ENCODE peak calls at places on chromosomes 16 and 17, in six cellular contexts. B is A673, A is left ventricle myocardium inferior, I is esophagus squamous epithelium, W is esophagus muscularis mucosa, N is gastrocnemius medialis. R is an unnamed sample. For H3K4me1, the result is how much of the 10 kb centered on the place peaks cover.

GRCh38 chr16:20409398-20410152 is at the start of gene ACSM5:
- DNase-seq in B (no peak), A (peak), I (no peak), W (no peak), N (peak), R (no peak)

GRCh38 chr17:3669548-3669947 is 936 bp downstream of the EMC6 start:
- DNase-seq in B (peak), A (no peak), I (no peak), W (no peak), N (no peak), R (no peak)

GRCh38 chr17:57284583-57284982 is 28.3 kb downstream of the MSI2 start:
- DNase-seq in B (no peak), A (no peak), I (no peak), W (no peak), N (no peak), R (no peak)

GRCh38 chr17:2707721-2708584 is 3.6 kb downstream of the CLUH start:
- DNase-seq in B (no peak), A (peak), I (no peak), W (no peak), N (peak), R (no peak)

GRCh38 chr17:44501866-44502265 is 1.3 kb downstream of the GPATCH8 start:
- DNase-seq in B (no peak), A (no peak), I (no peak), W (no peak), N (no peak), R (peak)

GRCh38 chr17:63698381-63698885 is 1.5 kb downstream of the LIMD2 start:
- DNase-seq in B (no peak), A (no peak), I (no peak), W (no peak), N (no peak), R (no peak)

GRCh38 chr16:1256874-1257322 is 1.0 kb downstream of the TPSD1 start:
- DNase-seq in B (no peak), A (no peak), I (no peak), W (no peak), N (no peak), R (no peak)

GRCh38 chr17:18028684-18029540 is 10.1 kb downstream of the ATPAF2 start:
- DNase-seq in B (peak), A (no peak), I (no peak), W (no peak), N (no peak), R (no peak)

GRCh38 chr17:15143524-15143923 is 121.6 kb downstream of the PMP22 start:
- DNase-seq in B (no peak), A (no peak), I (no peak), W (peak), N (no peak), R (no peak)

GRCh38 chr17:28145348-28145747 is 102.9 kb downstream of the NLK start:
- DNase-seq in B (peak), A (no peak), I (no peak), W (no peak), N (no peak), R (no peak)

GRCh38 chr17:46044286-46044928 is 45.4 kb downstream of the STH start:
- DNase-seq in B (peak), A (no peak), I (no peak), W (no peak), N (peak), R (peak)

GRCh38 chr16:57481421-57481820 is 4.9 kb downstream of the DOK4 start:
- DNase-seq in B (no peak), A (no peak), I (no peak), W (no peak), N (no peak), R (no peak)

GRCh38 chr17:43845772-43846171 is 1.2 kb upstream of the CD300LG start:
- DNase-seq in B (no peak), A (no peak), I (no peak), W (no peak), N (no peak), R (no peak)

GRCh38 chr17:49521521-49522185 is 26.6 kb downstream of the NGFR start:
- DNase-seq in B (no peak), A (no peak), I (no peak), W (no peak), N (no peak), R (no peak)

GRCh38 chr17:7862692-7863437 is 5.1 kb downstream of the CYB5D1 start:
- DNase-seq in B (peak), A (peak), I (no peak), W (no peak), N (no peak), R (no peak)

GRCh38 chr17:80362428-80363119 is 52.4 kb upstream of the ENDOV start:
- DNase-seq in B (no peak), A (peak), I (no peak), W (no peak), N (no peak), R (no peak)

DNA sequence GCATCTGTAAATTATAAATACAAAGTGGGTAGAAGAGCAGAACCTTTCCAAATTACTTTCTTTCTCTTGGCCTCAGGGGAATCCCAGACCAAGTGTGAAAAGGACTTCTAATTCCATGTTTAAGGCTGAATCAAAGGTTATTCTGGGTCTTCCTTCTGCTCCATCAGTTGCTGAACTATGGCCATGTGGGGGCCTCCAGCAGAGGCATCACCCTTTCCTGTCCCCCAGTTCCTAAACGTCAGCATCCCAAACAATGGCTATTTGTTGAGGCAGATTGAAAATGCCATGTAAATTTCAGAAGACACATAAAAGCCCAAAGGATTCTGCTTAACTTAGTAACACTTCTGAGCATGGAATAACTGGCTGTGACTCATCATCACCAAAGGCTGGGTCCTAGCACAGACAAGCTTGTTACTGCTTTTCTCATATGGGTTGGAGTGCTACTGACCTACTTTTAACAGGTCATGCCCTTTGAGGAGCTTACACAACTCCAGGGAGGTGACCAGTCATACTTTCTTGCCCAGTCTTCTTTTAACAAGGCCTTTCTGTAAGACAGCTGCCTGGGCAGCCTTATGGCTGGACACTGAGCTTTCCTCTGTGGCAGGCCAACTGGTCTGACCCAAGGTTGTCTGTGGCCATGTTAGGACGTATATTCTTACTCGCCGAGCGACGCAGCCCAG is 154.8 kb downstream of the VPS53 start:
- DNase-seq in B (no peak), A (peak), I (no peak), W (no peak), N (peak), R (no peak)
- H3K27ac ChIP-seq in B (no peak), A (peak), I (peak), W (peak), N (peak), R (peak)

DNA sequence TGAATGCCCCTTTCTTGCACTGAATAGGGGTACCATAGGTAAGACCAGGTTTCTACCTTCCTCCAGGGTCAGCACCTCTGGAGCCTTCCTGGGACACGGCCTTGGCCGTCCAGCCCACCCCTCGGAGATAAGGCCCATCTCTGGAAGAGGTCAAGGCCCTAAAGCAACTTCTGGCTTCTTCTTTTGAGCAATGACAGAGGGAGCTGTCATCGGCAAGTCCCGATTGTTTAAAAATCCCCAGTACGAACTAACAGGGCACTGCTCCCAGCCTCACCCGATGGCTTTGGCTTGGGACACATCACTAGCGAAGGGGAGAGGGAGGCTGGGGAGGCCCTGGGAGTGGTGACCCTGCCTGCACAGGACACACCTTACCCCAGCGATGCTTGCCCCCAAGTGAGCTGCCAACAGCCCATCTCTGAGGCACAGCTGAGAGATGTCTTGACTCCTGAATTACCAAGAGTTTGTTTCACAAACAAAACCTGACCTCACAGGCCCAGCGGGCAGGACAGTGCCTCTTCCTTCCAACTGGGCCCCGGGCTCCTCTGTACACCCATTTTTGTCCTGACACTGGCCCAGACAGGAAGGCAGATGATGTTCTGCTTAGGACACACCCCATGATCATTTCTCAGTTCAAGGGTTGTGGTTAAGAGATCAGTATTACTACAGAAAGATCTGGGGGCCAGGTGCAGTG is 4.8 kb downstream of the SYNGR2 start:
- DNase-seq in B (no peak), A (no peak), I (no peak), W (no peak), N (peak), R (no peak)
- H3K4me1 ChIP-seq in B (under half), A (half or more), I (half or more), W (half or more), N (half or more), R (under half)

DNA sequence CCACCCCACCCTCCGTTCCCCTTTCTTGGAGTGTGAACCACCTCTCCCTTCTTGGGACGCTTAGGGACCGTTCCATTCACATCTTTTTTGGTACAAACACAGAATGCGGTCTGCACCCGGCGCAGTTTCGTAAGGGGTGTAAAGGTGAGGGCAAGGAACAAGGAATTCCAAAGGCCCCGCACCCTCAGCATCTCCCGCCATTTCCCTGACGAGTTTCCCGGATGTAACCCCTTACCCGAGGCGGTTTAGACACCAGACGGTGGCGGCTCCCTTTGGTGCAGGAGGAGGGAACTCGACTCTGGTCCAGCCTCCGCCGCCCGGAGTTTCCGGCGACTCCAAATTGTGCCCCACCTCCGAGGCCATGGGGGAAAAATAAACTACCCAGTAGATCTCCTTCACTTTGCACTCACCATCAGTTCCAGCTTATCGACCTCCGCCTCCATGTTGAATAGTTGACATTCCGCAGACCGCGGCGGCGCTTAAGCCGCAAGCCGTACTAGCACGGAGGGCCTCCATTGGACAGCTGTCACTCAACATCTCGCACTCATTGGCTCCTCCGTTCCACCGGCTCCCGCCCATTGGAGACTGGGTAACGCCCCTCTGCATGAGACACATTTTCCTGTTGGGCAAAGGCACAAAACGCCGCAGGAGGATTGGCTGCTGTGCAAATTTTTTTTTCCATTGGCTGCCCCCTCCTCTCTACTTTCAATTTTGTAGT is at the start of gene SKA2:
- DNase-seq in B (no peak), A (peak), I (peak), W (peak), N (no peak), R (no peak)
- H3K27ac ChIP-seq in B (peak), A (peak), I (peak), W (peak), N (peak), R (peak)

DNA sequence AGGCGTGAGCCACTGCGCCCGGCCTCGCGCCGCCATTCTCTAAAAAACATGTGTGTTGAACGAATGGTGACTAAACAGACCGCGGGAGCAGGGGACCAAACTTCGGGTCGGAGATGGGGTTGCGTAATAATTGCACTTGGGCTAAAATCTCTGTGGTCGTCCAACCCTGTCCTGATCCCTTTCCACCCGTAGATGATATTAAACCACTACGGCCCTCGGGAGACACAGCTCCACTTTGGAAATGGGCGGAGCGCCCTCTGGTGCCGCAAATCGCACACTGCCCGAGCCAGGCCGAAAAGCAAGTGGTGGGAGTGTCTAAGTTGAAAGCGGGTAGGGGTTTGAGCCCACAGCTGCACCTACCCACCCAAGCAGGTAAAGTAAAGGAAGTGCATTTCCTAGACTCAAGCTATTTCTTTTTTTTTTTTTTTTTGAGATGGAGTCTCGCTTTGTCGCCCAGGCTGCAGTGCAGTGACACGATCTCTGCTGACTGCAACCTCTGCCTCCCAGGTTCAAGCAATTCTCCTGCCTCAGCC is 17.0 kb downstream of the CAVIN1 start:
- DNase-seq in B (peak), A (peak), I (no peak), W (peak), N (peak), R (peak)
- H3K4me1 ChIP-seq in B (under half), A (half or more), I (half or more), W (half or more), N (half or more), R (under half)

DNA sequence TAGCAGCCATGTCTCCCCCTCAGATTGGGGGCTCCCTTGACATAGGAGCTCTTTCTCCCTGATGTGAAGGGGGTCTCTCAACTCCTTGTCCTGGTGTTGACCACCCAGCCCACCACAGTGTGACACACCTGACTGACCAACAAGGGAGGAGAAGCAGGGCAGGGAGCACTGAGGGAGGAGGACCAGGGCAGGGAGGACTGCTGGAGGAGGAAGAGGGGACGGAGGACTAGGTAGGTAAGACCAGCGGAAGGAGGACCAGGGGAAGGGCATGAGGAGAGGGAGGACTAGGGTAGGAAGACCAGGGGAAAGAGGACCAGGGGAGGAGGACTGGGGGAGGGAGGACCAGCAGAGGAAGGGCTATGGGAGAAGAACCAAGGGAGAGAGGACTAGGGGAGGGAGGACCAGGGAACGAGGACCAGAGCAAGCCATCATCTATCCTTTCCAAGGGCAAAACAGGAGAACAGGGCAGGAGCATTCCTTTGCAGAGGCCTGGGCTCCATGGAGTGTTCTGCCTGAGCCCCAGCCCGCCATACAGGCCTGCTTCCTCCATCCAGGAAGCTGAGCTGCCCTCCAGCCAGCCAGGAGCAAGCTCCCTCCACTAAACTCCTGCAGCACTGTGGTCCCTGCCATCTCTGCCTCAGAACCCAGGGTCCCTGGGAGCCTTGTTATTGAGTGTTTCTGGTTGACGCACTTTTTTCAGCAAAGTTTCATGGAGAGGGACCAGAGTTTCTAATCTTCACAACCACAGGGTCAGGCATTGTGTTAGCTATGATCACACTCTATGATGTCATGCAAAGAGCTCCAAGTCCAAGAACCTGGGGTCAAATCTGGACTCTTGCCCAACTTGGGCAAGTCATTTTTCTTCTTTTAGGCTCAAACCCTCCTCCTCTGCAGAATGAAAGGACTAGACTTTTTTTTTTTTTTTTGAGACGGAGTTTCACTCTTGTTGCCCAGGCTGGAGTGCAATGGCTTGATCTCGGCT is 15.4 kb upstream of the KRT17 start:
- DNase-seq in B (no peak), A (no peak), I (no peak), W (no peak), N (no peak), R (no peak)
- H3K27ac ChIP-seq in B (no peak), A (no peak), I (no peak), W (no peak), N (no peak), R (no peak)

R was measured in small intestine.